ENCODE peak calls at places on chromosomes 3 and 15, in seven cellular contexts. V is small intestine; X is adipocyte; A is CD4-positive, alpha-beta memory T cell; B is Peyer's patch; L is skeletal muscle cell; J is fibroblast of lung. D is an unnamed sample.

GRCh38 chr15:89125038-89125826 is 37.0 kb downstream of the ABHD2 start:
- DNase-seq in V (no peak), J (no peak), X (no peak), B (no peak), L (no peak), A (no peak), D (no peak)

GRCh38 chr15:82851981-82852511 is 42.6 kb downstream of the WHAMM start:
- DNase-seq in J (peak; percentile 26), B (peak; percentile 24), A (no peak), X (no peak), L (no peak), V (no peak), D (no peak)

GRCh38 chr3:39528844-39529243 is 61.4 kb downstream of the MOBP start:
- DNase-seq in B (no peak), V (no peak), A (no peak), L (no peak), J (no peak), X (no peak), D (no peak)

GRCh38 chr3:193508108-193508507 is 46.6 kb downstream of the ATP13A4 start:
- DNase-seq in A (no peak), B (no peak), L (no peak), V (no peak), J (no peak), X (no peak), D (no peak)

GRCh38 chr3:194808709-194809108 is 123.0 kb downstream of the FAM43A start:
- DNase-seq in A (no peak), L (peak; percentile 64), V (no peak), X (no peak), J (no peak), B (no peak), D (no peak)

GRCh38 chr3:17088602-17089313 is 204.0 kb downstream of the PLCL2 start:
- DNase-seq in V (peak; percentile 67), B (peak; percentile 72), X (no peak), J (no peak), L (no peak), A (peak; percentile 45), D (no peak)

GRCh38 chr3:13715167-13715954 is 164.5 kb downstream of the WNT7A start:
- DNase-seq in X (no peak), J (no peak), A (no peak), B (peak; percentile 21), V (no peak), L (no peak), D (no peak)

GRCh38 chr3:30747771-30748281 is 141.4 kb downstream of the TGFBR2 start:
- DNase-seq in B (no peak), J (peak; percentile 58), L (no peak), A (no peak), V (peak; percentile 7), X (peak; percentile 36), D (no peak)

GRCh38 chr15:67124911-67125588 is 59.6 kb downstream of the SMAD3 start:
- DNase-seq in B (no peak), J (no peak), L (no peak), A (no peak), V (no peak), X (no peak), D (no peak)

GRCh38 chr3:67863869-67864268 is 209.5 kb upstream of the SUCLG2 start:
- DNase-seq in B (no peak), V (peak; percentile 1), J (peak; percentile 2), X (peak; percentile 4), L (no peak), A (no peak), D (no peak)

GRCh38 chr15:99155961-99156443 is 51.1 kb downstream of the SYNM start:
- DNase-seq in A (no peak), B (no peak), X (peak; percentile 54), J (peak; percentile 45), V (peak; percentile 90), L (no peak), D (no peak)

GRCh38 chr3:98563661-98564281 is 29.6 kb downstream of the CPOX start:
- DNase-seq in B (no peak), A (peak; percentile 66), X (peak; percentile 40), V (no peak), L (peak; percentile 30), J (peak; percentile 60), D (no peak)

GRCh38 chr3:52347716-52348635 is 31.9 kb downstream of the DNAH1 start:
- DNase-seq in B (no peak), V (no peak), J (no peak), L (no peak), X (no peak), A (no peak), D (no peak)

GRCh38 chr3:120144267-120144666 is 50.0 kb upstream of the GSK3B start:
- DNase-seq in X (peak; percentile 40), B (no peak), J (no peak), V (no peak), A (no peak), L (no peak), D (no peak)

GRCh38 chr3:2096196-2096595 is 2.5 kb upstream of the CNTN4 start:
- DNase-seq in V (no peak), B (no peak), L (no peak), A (no peak), X (no peak), J (no peak), D (no peak)

GRCh38 chr15:92098869-92099268 is 245.4 kb downstream of the SLCO3A1 start:
- DNase-seq in L (no peak), B (no peak), J (peak; percentile 39), X (no peak), V (no peak), A (no peak), D (no peak)

GRCh38 chr15:80121546-80121945 is 31.3 kb upstream of the FAH start:
- DNase-seq in X (no peak), V (peak; percentile 20), B (no peak), L (no peak), J (no peak), A (no peak), D (no peak)

GRCh38 chr3:127718244-127718915 is 45.6 kb downstream of the ABTB1 start:
- DNase-seq in X (no peak), J (no peak), A (no peak), L (no peak), V (no peak), B (peak; percentile 5), D (no peak)

GRCh38 chr15:48865387-48866079 is 12.4 kb upstream of the EID1 start:
- DNase-seq in J (peak; percentile 63), V (no peak), L (peak; percentile 71), A (no peak), B (no peak), X (peak; percentile 68), D (no peak)

GRCh38 chr15:33324609-33325008 is 13.8 kb downstream of the RYR3 start:
- DNase-seq in B (no peak), J (no peak), V (no peak), L (no peak), A (no peak), X (no peak), D (no peak)

GRCh38 chr3:126982125-126982521 is 792 bp upstream of the PLXNA1 start:
- DNase-seq in V (no peak), L (no peak), A (peak; percentile 86), B (peak; percentile 69), J (no peak), X (no peak), D (peak; percentile 67)

GRCh38 chr15:29671308-29671981 is 150.8 kb downstream of the TJP1 start:
- DNase-seq in A (no peak), X (no peak), L (peak; percentile 69), V (no peak), B (no peak), J (peak; percentile 22), D (no peak)
- H3K4me3 ChIP-seq in A (no peak overlapping the region), X (no peak overlapping the region), L (no peak overlapping the region), V (peak overlapping the region; percentile 29), B (no peak overlapping the region), J (no peak overlapping the region), D (no peak overlapping the region)

DNA sequence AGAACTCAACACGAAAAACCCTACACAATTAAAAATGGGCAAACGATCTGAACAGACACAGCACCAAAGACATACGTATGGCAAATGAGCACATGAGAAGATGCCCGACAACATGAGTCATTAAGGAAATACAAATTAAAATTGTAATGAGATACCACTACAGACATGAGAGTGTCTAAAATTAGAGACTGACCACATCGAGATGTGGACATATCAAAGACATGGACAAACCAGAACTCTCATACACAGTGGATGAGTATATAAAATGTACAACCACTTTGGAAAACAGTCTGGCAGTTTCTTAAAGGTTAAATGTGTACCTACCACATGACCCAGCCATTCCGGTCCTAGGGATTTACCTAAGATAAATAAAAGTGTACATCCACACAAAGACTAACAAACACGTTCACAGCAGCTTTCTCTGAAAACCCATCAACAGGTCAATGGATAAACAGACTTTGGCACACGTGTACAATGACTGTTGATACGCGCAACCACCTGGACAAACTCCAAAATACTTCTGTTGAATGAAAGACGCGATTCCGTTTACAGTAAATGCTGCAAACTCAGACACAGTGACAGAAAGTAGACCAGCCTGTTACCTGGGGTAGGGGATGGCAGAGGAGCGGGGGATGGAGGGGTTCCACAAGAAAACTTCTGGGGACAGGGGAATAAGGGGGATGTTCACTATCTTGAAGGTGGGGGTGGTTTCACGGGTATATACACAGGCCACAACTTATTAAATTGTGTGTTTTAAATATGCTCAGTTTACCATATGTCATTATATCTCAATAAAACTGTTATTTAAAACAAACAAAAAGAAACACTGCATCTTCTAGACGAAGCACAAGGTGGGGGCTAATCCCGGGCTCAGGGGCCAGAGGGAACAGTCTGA is 2.1 kb downstream of the TNK2 start:
- DNase-seq in X (peak; percentile 58), J (peak; percentile 78), A (peak; percentile 60), B (no peak), L (no peak), V (peak; percentile 64), D (no peak)
- H3K4me3 ChIP-seq in X (no peak overlapping the region), J (no peak overlapping the region), A (peak overlapping the region; percentile 81), B (peak overlapping the region; percentile 87), L (no peak overlapping the region), V (peak overlapping the region; percentile 83), D (peak overlapping the region; percentile 51)

GRCh38 chr3:64837126-64837738 is 149.4 kb upstream of the ADAMTS9 start:
- DNase-seq in B (no peak), A (no peak), L (no peak), X (no peak), J (no peak), V (no peak), D (no peak)

GRCh38 chr3:64836097-64836496 is 148.3 kb upstream of the ADAMTS9 start:
- DNase-seq in B (no peak), V (no peak), L (no peak), J (no peak), X (no peak), A (no peak), D (no peak)

DNA sequence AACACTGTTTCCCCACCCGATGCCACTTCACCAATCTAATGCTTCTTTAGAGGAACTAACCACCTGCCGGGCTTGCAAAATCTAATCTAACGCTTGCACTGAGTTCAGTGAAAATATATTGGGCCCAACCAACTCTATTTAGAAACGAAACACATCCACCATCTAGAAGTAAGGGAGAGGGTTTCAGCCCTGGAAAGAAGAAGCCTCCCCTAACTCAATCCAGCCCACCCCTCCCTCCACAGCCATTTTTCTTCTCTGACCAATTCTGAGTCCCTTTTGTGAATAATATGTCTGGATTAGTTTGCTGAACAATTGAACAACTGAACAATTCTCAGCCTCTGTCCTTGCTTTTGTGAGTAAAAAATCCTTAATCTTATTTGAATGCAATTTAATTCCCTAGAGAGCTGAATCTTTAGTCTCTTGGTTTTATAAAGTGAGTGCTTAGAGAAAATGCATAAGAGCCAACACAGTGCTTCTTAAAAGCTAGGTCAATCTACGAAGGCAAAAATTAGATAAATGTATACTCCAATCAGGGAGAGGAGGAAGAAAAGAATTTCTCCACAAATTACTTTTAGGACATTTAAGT is 150.4 kb upstream of the ADAMTS9 start:
- DNase-seq in J (no peak), X (no peak), A (no peak), V (no peak), B (no peak), L (no peak), D (no peak)
- H3K4me3 ChIP-seq in J (no peak overlapping the region), X (no peak overlapping the region), A (no peak overlapping the region), V (no peak overlapping the region), B (no peak overlapping the region), L (no peak overlapping the region), D (no peak overlapping the region)

GRCh38 chr3:108728105-108728504 is 29.1 kb downstream of the RETNLB start:
- DNase-seq in X (no peak), L (no peak), B (no peak), J (no peak), A (no peak), V (no peak), D (no peak)
- H3K4me3 ChIP-seq in X (no peak overlapping the region), L (no peak overlapping the region), B (no peak overlapping the region), J (no peak overlapping the region), A (no peak overlapping the region), V (no peak overlapping the region), D (no peak overlapping the region)